ENCODE peak calls at places on chromosomes 13 and 19, in five cellular contexts. One of them, this sample, is unnamed.

GRCh38 chr13:49314344-49314882 is 66.7 kb downstream of the CDADC1 start:
- DNase-seq in mesenchymal stem cell: peak; percentile 89
- DNase-seq in stimulated activated CD4-positive, alpha-beta T cell treated with anti-CD3 and anti-CD28 coated beads, TNF-alpha, amount 100 ng/mL, for 24 hours: no peak
- DNase-seq in caudate nucleus: no peak
- DNase-seq in NCI-H1105 treated with DMSO at 0.1 percent for 48 hours: no peak
- DNase-seq in this sample: no peak

GRCh38 chr13:49716615-49717014 is 25.3 kb upstream of the EBPL start:
- DNase-seq in mesenchymal stem cell: no peak
- DNase-seq in stimulated activated CD4-positive, alpha-beta T cell treated with anti-CD3 and anti-CD28 coated beads, TNF-alpha, amount 100 ng/mL, for 24 hours: no peak
- DNase-seq in caudate nucleus: no peak
- DNase-seq in NCI-H1105 treated with DMSO at 0.1 percent for 48 hours: no peak
- DNase-seq in this sample: no peak

GRCh38 chr19:46390121-46390858 is 23.1 kb downstream of the CCDC8 start:
- DNase-seq in mesenchymal stem cell: no peak
- DNase-seq in stimulated activated CD4-positive, alpha-beta T cell treated with anti-CD3 and anti-CD28 coated beads, TNF-alpha, amount 100 ng/mL, for 24 hours: no peak
- DNase-seq in caudate nucleus: no peak
- DNase-seq in NCI-H1105 treated with DMSO at 0.1 percent for 48 hours: no peak
- DNase-seq in this sample: no peak

GRCh38 chr13:91946498-91947070 is 548.2 kb downstream of the GPC5 start:
- DNase-seq in mesenchymal stem cell: peak; percentile 31
- DNase-seq in stimulated activated CD4-positive, alpha-beta T cell treated with anti-CD3 and anti-CD28 coated beads, TNF-alpha, amount 100 ng/mL, for 24 hours: no peak
- DNase-seq in caudate nucleus: no peak
- DNase-seq in NCI-H1105 treated with DMSO at 0.1 percent for 48 hours: peak; percentile 36
- DNase-seq in this sample: no peak

GRCh38 chr19:20151617-20152145 is 15.3 kb upstream of the ZNF486 start:
- DNase-seq in mesenchymal stem cell: no peak
- DNase-seq in stimulated activated CD4-positive, alpha-beta T cell treated with anti-CD3 and anti-CD28 coated beads, TNF-alpha, amount 100 ng/mL, for 24 hours: no peak
- DNase-seq in caudate nucleus: no peak
- DNase-seq in NCI-H1105 treated with DMSO at 0.1 percent for 48 hours: no peak
- DNase-seq in this sample: no peak

GRCh38 chr13:73910733-73911132 is 223.5 kb downstream of the KLF12 start:
- DNase-seq in mesenchymal stem cell: no peak
- DNase-seq in stimulated activated CD4-positive, alpha-beta T cell treated with anti-CD3 and anti-CD28 coated beads, TNF-alpha, amount 100 ng/mL, for 24 hours: no peak
- DNase-seq in caudate nucleus: no peak
- DNase-seq in NCI-H1105 treated with DMSO at 0.1 percent for 48 hours: no peak
- DNase-seq in this sample: no peak

GRCh38 chr13:73492811-73493210 is 434.0 kb downstream of the KLF5 start:
- DNase-seq in mesenchymal stem cell: no peak
- DNase-seq in stimulated activated CD4-positive, alpha-beta T cell treated with anti-CD3 and anti-CD28 coated beads, TNF-alpha, amount 100 ng/mL, for 24 hours: no peak
- DNase-seq in caudate nucleus: no peak
- DNase-seq in NCI-H1105 treated with DMSO at 0.1 percent for 48 hours: no peak
- DNase-seq in this sample: no peak

GRCh38 chr13:39565036-39565949 is 37.7 kb downstream of the LHFPL6 start:
- DNase-seq in mesenchymal stem cell: peak; percentile 89
- DNase-seq in stimulated activated CD4-positive, alpha-beta T cell treated with anti-CD3 and anti-CD28 coated beads, TNF-alpha, amount 100 ng/mL, for 24 hours: no peak
- DNase-seq in caudate nucleus: no peak
- DNase-seq in NCI-H1105 treated with DMSO at 0.1 percent for 48 hours: no peak
- DNase-seq in this sample: no peak

GRCh38 chr19:16951529-16951928 is 62.7 kb downstream of the F2RL3 start:
- DNase-seq in mesenchymal stem cell: no peak
- DNase-seq in stimulated activated CD4-positive, alpha-beta T cell treated with anti-CD3 and anti-CD28 coated beads, TNF-alpha, amount 100 ng/mL, for 24 hours: no peak
- DNase-seq in caudate nucleus: no peak
- DNase-seq in NCI-H1105 treated with DMSO at 0.1 percent for 48 hours: peak; percentile 39
- DNase-seq in this sample: no peak